ENCODE peak calls at places on chromosome 7, in nine cellular contexts. O is adrenal gland, M is HFFc6, J is fibroblast of the aortic adventitia, I is esophagus squamous epithelium, W is kidney epithelial cell, Z is cardiac fibroblast, N is stomach, S is foreskin fibroblast. V is an unnamed sample.

GRCh38 chr7:106140406-106141173 is 28.5 kb upstream of the SYPL1 start:
- DNase-seq in O (no peak), M (no peak), J (no peak), I (no peak), W (no peak), Z (no peak), N (no peak), S (no peak), V (no peak)

GRCh38 chr7:32221056-32221455 is 150.8 kb upstream of the PDE1C start:
- DNase-seq in O (no peak), M (no peak), J (no peak), I (no peak), W (no peak), Z (no peak), N (no peak), S (no peak), V (peak)

GRCh38 chr7:153576096-153576495 is 476.1 kb upstream of the DPP6 start:
- DNase-seq in O (no peak), M (no peak), J (no peak), I (no peak), W (no peak), Z (no peak), N (no peak), S (no peak), V (no peak)

GRCh38 chr7:8065356-8065813 is 96.8 kb downstream of the GLCCI1 start:
- DNase-seq in O (no peak), M (peak), J (peak), I (no peak), W (no peak), Z (peak), N (no peak), S (peak), V (no peak)

GRCh38 chr7:131015131-131015954 is 281.3 kb upstream of the KLF14 start:
- DNase-seq in O (no peak), M (peak), J (peak), I (no peak), W (no peak), Z (peak), N (no peak), S (peak), V (no peak)

GRCh38 chr7:34096777-34097176 is 191.4 kb downstream of the BMPER start:
- DNase-seq in O (no peak), M (no peak), J (no peak), I (no peak), W (no peak), Z (no peak), N (no peak), S (peak), V (no peak)

GRCh38 chr7:124701955-124702354 is 63.6 kb downstream of the GPR37 start:
- DNase-seq in O (no peak), M (no peak), J (peak), I (no peak), W (no peak), Z (no peak), N (no peak), S (peak), V (no peak)

GRCh38 chr7:122919643-122920181 is 33.5 kb upstream of the CADPS2 start:
- DNase-seq in O (no peak), M (no peak), J (no peak), I (no peak), W (no peak), Z (no peak), N (no peak), S (no peak), V (no peak)

GRCh38 chr7:2978403-2978802 is 65.3 kb downstream of the CARD11 start:
- DNase-seq in O (peak), M (no peak), J (no peak), I (no peak), W (no peak), Z (no peak), N (peak), S (no peak), V (no peak)

GRCh38 chr7:70285176-70285575 is 686.9 kb downstream of the AUTS2 start:
- DNase-seq in O (no peak), M (no peak), J (no peak), I (no peak), W (no peak), Z (no peak), N (no peak), S (no peak), V (no peak)

GRCh38 chr7:44622342-44623151 is 16.1 kb downstream of the OGDH start:
- DNase-seq in O (peak), M (no peak), J (no peak), I (no peak), W (no peak), Z (no peak), N (no peak), S (peak), V (no peak)

GRCh38 chr7:5139998-5140397 is 50.0 kb upstream of the WIPI2 start:
- DNase-seq in O (peak), M (no peak), J (peak), I (no peak), W (no peak), Z (peak), N (peak), S (peak), V (no peak)

GRCh38 chr7:79352323-79352722 is 101.1 kb downstream of the MAGI2 start:
- DNase-seq in O (no peak), M (no peak), J (peak), I (no peak), W (no peak), Z (peak), N (no peak), S (no peak), V (no peak)

GRCh38 chr7:2104716-2105115 is 128.0 kb downstream of the MAD1L1 start:
- DNase-seq in O (no peak), M (no peak), J (no peak), I (no peak), W (no peak), Z (peak), N (no peak), S (no peak), V (no peak)

GRCh38 chr7:149197675-149198074 is 2.3 kb downstream of the ZNF282 start:
- DNase-seq in O (no peak), M (no peak), J (no peak), I (no peak), W (no peak), Z (no peak), N (no peak), S (no peak), V (no peak)
- TF ChIP-seq CTCF in O (no peak), M (no peak), J (no peak), I (no peak), W (no peak), Z (no peak), N (no peak), S (no peak), V (no peak)

GRCh38 chr7:10708447-10708846 is 265.2 kb upstream of the PHF14 start:
- DNase-seq in O (no peak), M (no peak), J (no peak), I (no peak), W (no peak), Z (no peak), N (no peak), S (no peak), V (no peak)
- TF ChIP-seq CTCF in O (no peak), M (no peak), J (no peak), I (peak), W (peak), Z (no peak), N (no peak), S (no peak), V (peak)

GRCh38 chr7:158885624-158886023 is 29.3 kb downstream of the DYNC2I1 start:
- DNase-seq in O (no peak), M (no peak), J (peak), I (no peak), W (no peak), Z (peak), N (no peak), S (peak), V (no peak)
- TF ChIP-seq CTCF in O (peak), M (peak), J (peak), I (peak), W (peak), Z (peak), N (no peak), S (peak), V (peak)

GRCh38 chr7:152025937-152026890 is 740 bp downstream of the GALNT11 start:
- DNase-seq in O (peak), M (no peak), J (peak), I (no peak), W (no peak), Z (no peak), N (no peak), S (no peak), V (peak)
- TF ChIP-seq CTCF in O (no peak), M (peak), J (no peak), I (no peak), W (peak), Z (no peak), N (no peak), S (no peak), V (peak)

GRCh38 chr7:154698726-154699291 is 304.1 kb downstream of the PAXIP1 start:
- DNase-seq in O (no peak), M (no peak), J (no peak), I (no peak), W (no peak), Z (no peak), N (no peak), S (no peak), V (no peak)
- TF ChIP-seq CTCF in O (no peak), M (no peak), J (no peak), I (no peak), W (peak), Z (peak), N (no peak), S (no peak), V (no peak)

DNA sequence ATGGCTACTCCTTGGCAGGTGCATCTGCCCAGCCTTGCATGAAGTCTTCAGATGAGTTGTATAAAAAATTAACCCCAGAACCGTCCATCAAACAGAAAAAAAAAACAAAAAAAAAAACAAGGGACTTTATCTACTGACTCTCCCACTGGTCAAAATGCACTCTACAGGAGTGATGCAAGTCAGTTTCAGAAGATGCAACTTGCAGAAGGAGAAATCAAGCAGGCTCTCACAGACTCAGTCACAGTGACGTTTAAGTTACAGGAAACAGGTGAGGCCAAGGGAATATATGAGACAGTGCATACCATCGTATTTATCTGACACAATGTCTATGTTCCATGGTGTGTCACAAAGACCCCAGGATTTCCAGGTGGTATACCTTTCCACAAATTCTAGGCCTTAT is 17.5 kb upstream of the PRPS1L1 start:
- DNase-seq in O (no peak), M (no peak), J (no peak), I (no peak), W (no peak), Z (no peak), N (no peak), S (no peak), V (no peak)
- TF ChIP-seq CTCF in O (no peak), M (no peak), J (no peak), I (no peak), W (no peak), Z (no peak), N (no peak), S (no peak), V (no peak)

DNA sequence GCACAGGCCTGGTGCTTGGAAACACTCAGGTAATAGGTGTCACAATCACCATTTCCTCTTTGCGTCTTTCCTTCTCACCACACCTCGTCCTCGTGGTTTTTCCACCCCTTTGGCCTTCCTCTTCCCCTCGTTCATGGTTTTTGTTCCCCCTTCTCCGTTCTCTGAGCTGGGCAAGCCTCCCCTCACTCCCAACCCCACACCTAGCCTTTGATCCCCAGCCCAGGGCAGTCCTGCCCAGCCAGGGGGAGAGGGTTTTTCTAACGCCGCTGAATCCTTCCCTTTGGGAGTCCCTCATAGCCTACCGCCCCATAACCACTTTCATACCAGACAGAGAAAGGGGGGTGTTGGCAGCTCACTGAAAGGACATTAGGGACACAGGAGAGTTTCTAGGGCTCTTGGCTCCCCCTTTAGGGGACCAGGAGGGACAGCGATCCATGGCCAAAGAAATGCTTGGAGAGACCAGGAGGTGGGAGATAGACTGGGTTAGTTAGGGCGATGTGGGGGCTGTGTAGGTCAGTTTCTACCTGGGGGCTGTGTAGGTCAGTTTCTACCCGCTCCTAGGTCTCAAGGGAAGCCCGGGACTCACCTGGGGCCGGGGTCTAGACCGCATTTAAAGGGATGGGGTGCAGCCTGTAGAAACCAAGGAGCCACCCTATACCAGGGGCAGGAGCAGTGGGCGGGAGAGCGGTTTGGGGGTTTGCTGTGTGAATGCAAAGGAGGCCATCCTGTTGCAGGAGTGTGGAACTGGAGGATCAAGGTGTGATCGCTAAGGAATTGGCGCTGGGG is 1.4 kb downstream of the EPHB4 start:
- DNase-seq in O (no peak), M (peak), J (peak), I (no peak), W (no peak), Z (peak), N (no peak), S (peak), V (no peak)
- TF ChIP-seq CTCF in O (no peak), M (peak), J (peak), I (no peak), W (peak), Z (peak), N (no peak), S (peak), V (peak)

GRCh38 chr7:129865932-129866214 is 86.9 kb downstream of the UBE2H start:
- DNase-seq in O (no peak), M (no peak), J (no peak), I (no peak), W (no peak), Z (no peak), N (no peak), S (no peak), V (no peak)
- TF ChIP-seq CTCF in O (no peak), M (no peak), J (no peak), I (no peak), W (no peak), Z (no peak), N (no peak), S (no peak), V (no peak)